ENCODE peak calls at places on chromosomes 7 and 10, in ten cellular contexts. L is A673, J is SK-N-SH, R is pancreas, D is right cardiac atrium, A is fibroblast of pulmonary artery, M is H7, Y is esophagus muscularis mucosa, Z is bronchial epithelial cell, T is heart right ventricle. P is an unnamed sample.
A peak's percentile ranks its signal among the peaks of the same experiment; 100 is the strongest.

GRCh38 chr7:8773518-8773917 is 340.1 kb downstream of the NXPH1 start:
- DNase-seq in L (no peak), J (no peak), R (no peak), D (no peak), A (no peak), M (no peak), Y (no peak), Z (peak; percentile 3), T (no peak), P (no peak)

GRCh38 chr7:25788961-25789620 is 362.9 kb upstream of the NFE2L3 start:
- DNase-seq in L (no peak), J (no peak), R (no peak), D (no peak), A (no peak), M (no peak), Y (peak; percentile 26), Z (no peak), T (no peak), P (no peak)

GRCh38 chr10:72800000-72800740 is 93.4 kb upstream of the OIT3 start:
- DNase-seq in L (peak; percentile 67), J (peak; percentile 45), R (no peak), D (no peak), A (peak; percentile 46), M (no peak), Y (no peak), Z (peak; percentile 7), T (no peak), P (no peak)

GRCh38 chr10:129999140-129999539 is 35.1 kb upstream of the EBF3 start:
- DNase-seq in L (no peak), J (no peak), R (no peak), D (no peak), A (no peak), M (no peak), Y (no peak), Z (no peak), T (no peak), P (no peak)

GRCh38 chr10:43196131-43196980 is 58.1 kb downstream of the CSGALNACT2 start:
- DNase-seq in L (no peak), J (peak; percentile 19), R (no peak), D (no peak), A (no peak), M (peak; percentile 40), Y (no peak), Z (no peak), T (peak; percentile 2), P (peak; percentile 85)

GRCh38 chr7:6495597-6496262 is 48.0 kb upstream of the DAGLB start:
- DNase-seq in L (no peak), J (peak; percentile 75), R (no peak), D (no peak), A (no peak), M (no peak), Y (no peak), Z (peak; percentile 37), T (no peak), P (no peak)

GRCh38 chr7:21429786-21430574 is 2.1 kb downstream of the SP4 start:
- DNase-seq in L (no peak), J (no peak), R (no peak), D (no peak), A (no peak), M (no peak), Y (no peak), Z (no peak), T (no peak), P (no peak)

GRCh38 chr10:57579926-57580325 is 687.8 kb downstream of the IPMK start:
- DNase-seq in L (peak; percentile 3), J (peak; percentile 10), R (no peak), D (no peak), A (peak; percentile 47), M (peak; percentile 26), Y (no peak), Z (peak; percentile 46), T (peak; percentile 15), P (no peak)

GRCh38 chr10:4688620-4689019 is 137.4 kb upstream of the AKR1E2 start:
- DNase-seq in L (no peak), J (no peak), R (no peak), D (no peak), A (no peak), M (no peak), Y (no peak), Z (no peak), T (no peak), P (no peak)

GRCh38 chr7:141262101-141262819 is 188.4 kb downstream of the TMEM178B start:
- DNase-seq in L (peak; percentile 29), J (peak; percentile 26), R (no peak), D (no peak), A (no peak), M (peak; percentile 29), Y (no peak), Z (no peak), T (no peak), P (no peak)

GRCh38 chr7:81812514-81813472 is 42.9 kb upstream of the HGF start:
- DNase-seq in L (no peak), J (no peak), R (no peak), D (no peak), A (no peak), M (no peak), Y (no peak), Z (no peak), T (no peak), P (no peak)

GRCh38 chr7:143929224-143929920 is 5.7 kb upstream of the OR2F2 start:
- DNase-seq in L (no peak), J (no peak), R (no peak), D (no peak), A (no peak), M (no peak), Y (no peak), Z (peak; percentile 29), T (no peak), P (no peak)

GRCh38 chr10:88041243-88042161 is 178.1 kb downstream of the PTEN start:
- DNase-seq in L (no peak), J (no peak), R (no peak), D (no peak), A (peak; percentile 34), M (no peak), Y (no peak), Z (peak; percentile 47), T (peak; percentile 15), P (no peak)

GRCh38 chr10:649798-650690 is 39.4 kb downstream of the DIP2C start:
- DNase-seq in L (no peak), J (no peak), R (no peak), D (peak; percentile 66), A (no peak), M (peak; percentile 57), Y (no peak), Z (no peak), T (no peak), P (no peak)

GRCh38 chr7:107032050-107032449 is 12.5 kb upstream of the PRKAR2B start:
- DNase-seq in L (no peak), J (no peak), R (no peak), D (no peak), A (no peak), M (no peak), Y (peak; percentile 39), Z (no peak), T (no peak), P (no peak)

DNA sequence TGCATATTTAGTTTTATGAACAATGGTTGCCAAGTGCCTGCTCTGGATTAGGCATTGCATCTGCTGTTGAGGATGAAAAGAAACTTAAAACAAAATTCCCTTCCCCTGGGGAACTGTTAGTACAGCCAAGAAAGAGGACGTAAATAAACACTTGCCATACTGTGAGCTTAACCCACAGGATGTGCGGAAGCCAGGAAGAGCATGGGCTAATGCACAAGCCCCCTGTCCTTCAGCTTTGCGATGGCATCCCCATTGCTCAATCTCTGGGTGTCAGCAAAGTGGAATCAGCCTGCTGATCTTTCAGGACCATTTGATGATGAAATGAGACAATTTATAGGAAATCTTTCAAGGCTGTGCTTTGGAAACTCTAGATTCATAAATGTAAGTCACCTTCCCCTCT is 399.9 kb upstream of the IGFBP3 start:
- DNase-seq in L (no peak), J (no peak), R (no peak), D (no peak), A (peak; percentile 21), M (no peak), Y (no peak), Z (no peak), T (no peak), P (no peak)
- H3K4me3 ChIP-seq in L (no peak overlapping the region), J (no peak overlapping the region), R (no peak overlapping the region), D (no peak overlapping the region), A (no peak overlapping the region), M (no peak overlapping the region), Y (no peak overlapping the region), Z (no peak overlapping the region), T (no peak overlapping the region), P (no peak overlapping the region)

GRCh38 chr10:62376064-62377025 is 2.2 kb downstream of the ZNF365 start:
- DNase-seq in L (no peak), J (no peak), R (no peak), D (no peak), A (no peak), M (no peak), Y (no peak), Z (no peak), T (no peak), P (no peak)

GRCh38 chr10:62373639-62373994 is 552 bp upstream of the ZNF365 start:
- DNase-seq in L (no peak), J (no peak), R (no peak), D (no peak), A (no peak), M (no peak), Y (no peak), Z (no peak), T (no peak), P (no peak)

GRCh38 chr10:62377026-62377415 is 2.9 kb downstream of the ZNF365 start:
- DNase-seq in L (no peak), J (no peak), R (no peak), D (no peak), A (no peak), M (no peak), Y (no peak), Z (no peak), T (no peak), P (no peak)

GRCh38 chr10:62373995-62374861 is at the start of gene ZNF365:
- DNase-seq in L (peak; percentile 61), J (peak; percentile 88), R (peak; percentile 68), D (peak; percentile 67), A (peak; percentile 21), M (peak; percentile 74), Y (no peak), Z (peak; percentile 27), T (peak; percentile 25), P (no peak)

GRCh38 chr10:62374862-62375710 is 917 bp downstream of the ZNF365 start:
- DNase-seq in L (peak; percentile 24), J (peak; percentile 41), R (no peak), D (no peak), A (no peak), M (no peak), Y (no peak), Z (peak; percentile 68), T (no peak), P (no peak)
- H3K4me3 ChIP-seq in L (peak overlapping the region; percentile 61), J (peak overlapping the region; percentile 78), R (peak overlapping the region; percentile 50), D (no peak overlapping the region), A (no peak overlapping the region), M (peak overlapping the region; percentile 43), Y (peak overlapping the region; percentile 61), Z (no peak overlapping the region), T (peak overlapping the region; percentile 62), P (no peak overlapping the region)

GRCh38 chr10:101444058-101444457 is 90.1 kb downstream of the BTRC start:
- DNase-seq in L (peak; percentile 33), J (no peak), R (no peak), D (no peak), A (peak; percentile 37), M (no peak), Y (no peak), Z (peak; percentile 44), T (no peak), P (no peak)
- H3K4me3 ChIP-seq in L (no peak overlapping the region), J (no peak overlapping the region), R (no peak overlapping the region), D (no peak overlapping the region), A (no peak overlapping the region), M (no peak overlapping the region), Y (no peak overlapping the region), Z (no peak overlapping the region), T (no peak overlapping the region), P (no peak overlapping the region)

GRCh38 chr7:27172823-27173411 is 1.2 kb downstream of the HOXA10 start:
- DNase-seq in L (peak; percentile 35), J (peak; percentile 66), R (peak; percentile 62), D (peak; percentile 50), A (no peak), M (peak; percentile 69), Y (no peak), Z (no peak), T (no peak), P (no peak)
- H3K4me3 ChIP-seq in L (peak overlapping the region; percentile 41), J (peak overlapping the region; percentile 14), R (peak overlapping the region; percentile 48), D (peak overlapping the region; percentile 29), A (no peak overlapping the region), M (no peak overlapping the region), Y (peak overlapping the region; percentile 45), Z (no peak overlapping the region), T (peak overlapping the region; percentile 32), P (peak overlapping the region; percentile 56)